ENCODE peak calls at places on chromosome 18, in ten cellular contexts. V, H, O, P, Q, C, M, A, L and N are unnamed samples.

GRCh38 chr18:23069481-23069880 is 65.8 kb upstream of the CABLES1 start:
- DNase-seq in Q (peak; percentile 15), M (no peak), C (no peak), A (no peak), O (peak; percentile 15), P (peak; percentile 33), L (no peak), V (no peak), H (no peak), N (peak; percentile 64)

GRCh38 chr18:41484069-41484468 is 471.0 kb upstream of the PIK3C3 start:
- DNase-seq in L (no peak), M (no peak), H (no peak), A (no peak), O (no peak), P (no peak), C (no peak), Q (no peak), V (no peak), N (no peak)

GRCh38 chr18:45571161-45571560 is 44.1 kb upstream of the SLC14A2 start:
- DNase-seq in V (no peak), L (no peak), Q (no peak), P (no peak), A (no peak), M (no peak), O (no peak), C (no peak), H (no peak), N (no peak)

GRCh38 chr18:11324956-11325873 is 175.8 kb upstream of the PIEZO2 start:
- DNase-seq in O (no peak), M (no peak), Q (no peak), V (no peak), C (peak; percentile 43), L (peak; percentile 87), P (no peak), A (no peak), H (peak; percentile 67), N (no peak)

GRCh38 chr18:76490701-76491171 is 4.3 kb downstream of the ZNF516 start:
- DNase-seq in V (no peak), O (no peak), Q (peak; percentile 46), P (peak; percentile 39), L (peak; percentile 38), A (no peak), C (peak; percentile 39), H (peak; percentile 63), M (peak; percentile 78), N (no peak)

GRCh38 chr18:59660976-59661743 is 36.1 kb downstream of the CCBE1 start:
- DNase-seq in O (no peak), V (no peak), C (no peak), Q (no peak), P (no peak), M (no peak), A (no peak), H (no peak), L (peak; percentile 54), N (no peak)

GRCh38 chr18:6280344-6280743 is 134.4 kb downstream of the L3MBTL4 start:
- DNase-seq in H (no peak), C (no peak), Q (no peak), L (no peak), O (no peak), P (no peak), M (no peak), A (no peak), V (no peak), N (no peak)

GRCh38 chr18:7926526-7926925 is 359.4 kb downstream of the PTPRM start:
- DNase-seq in C (no peak), A (no peak), Q (no peak), P (no peak), H (no peak), V (no peak), L (no peak), M (no peak), O (no peak), N (no peak)

GRCh38 chr18:56984731-56985130 is 162.2 kb upstream of the BOD1L2 start:
- DNase-seq in L (no peak), Q (no peak), O (no peak), V (no peak), A (peak; percentile 40), H (no peak), M (no peak), P (no peak), C (no peak), N (no peak)

GRCh38 chr18:78605255-78605654 is 374.4 kb upstream of the SALL3 start:
- DNase-seq in V (no peak), A (no peak), L (no peak), H (no peak), O (no peak), M (no peak), P (no peak), Q (no peak), C (no peak), N (no peak)

GRCh38 chr18:12408247-12408869 is 629 bp downstream of the PRELID3A start:
- DNase-seq in L (peak; percentile 25), O (no peak), Q (peak; percentile 11), M (peak; percentile 17), P (no peak), C (no peak), H (no peak), V (no peak), A (peak; percentile 51), N (no peak)

GRCh38 chr18:24959100-24959499 is 392.9 kb downstream of the ZNF521 start:
- DNase-seq in Q (no peak), M (no peak), P (no peak), V (no peak), L (no peak), A (no peak), H (no peak), C (no peak), O (no peak), N (no peak)

GRCh38 chr18:45847119-45847518 is 21.6 kb downstream of the SIGLEC15 start:
- DNase-seq in Q (no peak), P (no peak), L (no peak), C (no peak), O (no peak), V (no peak), A (no peak), H (no peak), M (no peak), N (no peak)

GRCh38 chr18:48475635-48476549 is 62.9 kb upstream of the CTIF start:
- DNase-seq in L (peak; percentile 78), Q (no peak), P (no peak), O (peak; percentile 5), M (peak; percentile 35), C (peak; percentile 72), H (peak; percentile 65), A (peak; percentile 78), V (no peak), N (no peak)

GRCh38 chr18:55764382-55764781 is 176.4 kb upstream of the TCF4 start:
- DNase-seq in C (no peak), L (no peak), M (no peak), O (no peak), H (no peak), P (no peak), A (no peak), V (no peak), Q (no peak), N (no peak)

GRCh38 chr18:56565596-56566355 is 72.6 kb downstream of the TXNL1 start:
- DNase-seq in M (no peak), V (no peak), Q (no peak), P (no peak), L (peak; percentile 97), O (no peak), H (no peak), C (peak; percentile 35), A (no peak), N (no peak)

GRCh38 chr18:59748628-59749360 is 51.6 kb upstream of the CCBE1 start:
- DNase-seq in M (no peak), C (peak; percentile 50), H (no peak), L (peak; percentile 92), A (no peak), V (no peak), P (no peak), Q (no peak), O (no peak), N (no peak)

GRCh38 chr18:48541026-48541746 is 2.4 kb downstream of the CTIF start:
- DNase-seq in H (peak; percentile 69), Q (peak; percentile 26), O (no peak), C (peak; percentile 84), V (peak; percentile 87), A (peak; percentile 73), M (peak; percentile 75), L (peak; percentile 67), P (no peak), N (no peak)

GRCh38 chr18:34707670-34708069 is 2.4 kb upstream of the DTNA start:
- DNase-seq in V (no peak), H (no peak), L (peak; percentile 95), A (peak; percentile 37), O (no peak), M (peak; percentile 32), C (peak; percentile 64), P (no peak), Q (no peak), N (no peak)

GRCh38 chr18:57353940-57354461 is 1.6 kb downstream of the ST8SIA3 start:
- DNase-seq in L (peak; percentile 22), O (no peak), A (no peak), Q (no peak), M (no peak), V (no peak), H (peak; percentile 76), C (peak; percentile 85), P (no peak), N (no peak)

GRCh38 chr18:27780061-27780740 is 396.7 kb downstream of the CDH2 start:
- DNase-seq in C (no peak), A (no peak), L (no peak), H (no peak), P (no peak), M (no peak), Q (no peak), V (no peak), O (no peak), N (no peak)

GRCh38 chr18:54636217-54636616 is 45.2 kb downstream of the DYNAP start:
- DNase-seq in V (no peak), L (no peak), H (no peak), P (no peak), A (no peak), O (no peak), M (no peak), C (no peak), Q (no peak), N (no peak)

GRCh38 chr18:2976218-2976617 is 36.7 kb downstream of the LPIN2 start:
- DNase-seq in H (no peak), C (no peak), L (no peak), Q (no peak), A (no peak), V (no peak), O (no peak), P (no peak), M (no peak), N (no peak)

GRCh38 chr18:60245096-60245495 is 127.5 kb downstream of the MC4R start:
- DNase-seq in M (no peak), H (no peak), P (no peak), A (no peak), O (no peak), V (no peak), C (no peak), Q (no peak), L (no peak), N (no peak)

GRCh38 chr18:72336786-72337185 is 207.4 kb downstream of the CBLN2 start:
- DNase-seq in L (peak; percentile 3), H (no peak), P (no peak), M (no peak), A (no peak), V (no peak), O (no peak), Q (no peak), C (no peak), N (no peak)